ENCODE peak calls at places on chromosomes 7 and 10, in seven cellular contexts. J, H, Q, D, Z, R and Y are unnamed samples.

GRCh38 chr7:30973791-30974604 is 10.2 kb downstream of the GHRHR start:
- DNase-seq in J (no peak), H (no peak), Q (no peak), D (no peak), Z (no peak), R (no peak), Y (no peak)

GRCh38 chr10:67476201-67476600 is 219.8 kb downstream of the CTNNA3 start:
- DNase-seq in J (no peak), H (no peak), Q (no peak), D (no peak), Z (no peak), R (no peak), Y (no peak)

GRCh38 chr10:131078131-131078881 is 233.2 kb downstream of the TCERG1L start:
- DNase-seq in J (no peak), H (no peak), Q (no peak), D (no peak), Z (no peak), R (no peak), Y (no peak)

GRCh38 chr10:116268976-116269375 is 4.0 kb downstream of the GFRA1 start:
- DNase-seq in J (no peak), H (no peak), Q (no peak), D (no peak), Z (no peak), R (no peak), Y (no peak)

GRCh38 chr7:128403676-128404075 is 6.1 kb downstream of the IMPDH1 start:
- DNase-seq in J (no peak), H (no peak), Q (no peak), D (no peak), Z (no peak), R (no peak), Y (no peak)

GRCh38 chr10:49280001-49280408 is 19.0 kb upstream of the C10orf71 start:
- DNase-seq in J (no peak), H (peak), Q (no peak), D (peak), Z (no peak), R (no peak), Y (peak)

GRCh38 chr7:50657341-50657873 is 92.2 kb upstream of the DDC start:
- DNase-seq in J (no peak), H (peak), Q (no peak), D (peak), Z (no peak), R (no peak), Y (peak)

GRCh38 chr7:69790915-69791473 is 192.7 kb downstream of the AUTS2 start:
- DNase-seq in J (peak), H (no peak), Q (no peak), D (no peak), Z (no peak), R (no peak), Y (no peak)

GRCh38 chr10:10677479-10677878 is 340.2 kb upstream of the CELF2 start:
- DNase-seq in J (peak), H (peak), Q (no peak), D (peak), Z (peak), R (peak), Y (peak)

GRCh38 chr10:119412244-119412750 is 130.2 kb downstream of the RGS10 start:
- DNase-seq in J (no peak), H (peak), Q (peak), D (peak), Z (no peak), R (no peak), Y (peak)

GRCh38 chr10:63456437-63457210 is 9.2 kb downstream of the JMJD1C start:
- DNase-seq in J (no peak), H (peak), Q (no peak), D (peak), Z (no peak), R (no peak), Y (peak)

GRCh38 chr7:15667999-15668398 is 18.5 kb downstream of the MEOX2 start:
- DNase-seq in J (no peak), H (no peak), Q (no peak), D (no peak), Z (no peak), R (no peak), Y (no peak)